ENCODE peak calls at places on chromosomes 5 and 9, in seven cellular contexts. F is NB4, R is PC-3, G is T1000, A is SJSA1, L is iris pigment epithelial cell, I is thoracic aorta. E is an unnamed sample.

GRCh38 chr9:88462191-88462590 is 72.8 kb upstream of the NXNL2 start:
- DNase-seq in F (no peak), R (peak; percentile 45), G (no peak), A (no peak), L (peak; percentile 74), I (no peak), E (peak; percentile 72)

GRCh38 chr5:128736567-128736966 is 198.5 kb upstream of the FBN2 start:
- DNase-seq in F (no peak), R (peak; percentile 74), G (no peak), A (no peak), L (no peak), I (peak; percentile 11), E (no peak)

GRCh38 chr5:54621742-54622141 is 104.2 kb downstream of the SNX18 start:
- DNase-seq in F (no peak), R (no peak), G (no peak), A (no peak), L (no peak), I (no peak), E (no peak)

GRCh38 chr9:37220971-37221370 is 100.6 kb downstream of the ZCCHC7 start:
- DNase-seq in F (no peak), R (no peak), G (no peak), A (no peak), L (peak; percentile 40), I (no peak), E (peak; percentile 15)

GRCh38 chr5:155087036-155087435 is 73.5 kb downstream of the KIF4B start:
- DNase-seq in F (no peak), R (no peak), G (peak; percentile 23), A (no peak), L (peak; percentile 14), I (no peak), E (no peak)

GRCh38 chr5:68433921-68434879 is 218.6 kb downstream of the PIK3R1 start:
- DNase-seq in F (peak; percentile 92), R (peak; percentile 78), G (peak; percentile 91), A (peak; percentile 95), L (peak; percentile 95), I (peak; percentile 82), E (peak; percentile 97)

GRCh38 chr9:78023003-78023741 is 8.4 kb downstream of the GNAQ start:
- DNase-seq in F (peak; percentile 88), R (no peak), G (no peak), A (no peak), L (peak; percentile 91), I (no peak), E (peak; percentile 69)

GRCh38 chr5:96087939-96088338 is 126.3 kb upstream of the ELL2 start:
- DNase-seq in F (no peak), R (no peak), G (no peak), A (no peak), L (no peak), I (no peak), E (no peak)

GRCh38 chr5:56314536-56314935 is 81.4 kb upstream of the ANKRD55 start:
- DNase-seq in F (peak; percentile 25), R (peak; percentile 7), G (no peak), A (no peak), L (no peak), I (no peak), E (no peak)

GRCh38 chr9:75993434-75993833 is 103.0 kb downstream of the PCSK5 start:
- DNase-seq in F (no peak), R (peak; percentile 1), G (no peak), A (peak; percentile 91), L (peak; percentile 49), I (no peak), E (peak; percentile 32)

GRCh38 chr5:154676508-154676907 is 78.7 kb upstream of the LARP1 start:
- DNase-seq in F (no peak), R (no peak), G (no peak), A (no peak), L (no peak), I (no peak), E (no peak)

GRCh38 chr9:99336531-99336930 is 114.4 kb downstream of the SEC61B start:
- DNase-seq in F (no peak), R (no peak), G (no peak), A (no peak), L (no peak), I (no peak), E (no peak)

GRCh38 chr5:125093776-125094175 is 347.3 kb upstream of the ZNF608 start:
- DNase-seq in F (no peak), R (peak; percentile 72), G (no peak), A (peak; percentile 85), L (peak; percentile 86), I (no peak), E (peak; percentile 58)

GRCh38 chr5:139636975-139637408 is 11.2 kb upstream of the CXXC5 start:
- DNase-seq in F (peak; percentile 68), R (peak; percentile 42), G (no peak), A (peak; percentile 62), L (no peak), I (no peak), E (no peak)

GRCh38 chr5:40485021-40485998 is 194.4 kb upstream of the PTGER4 start:
- DNase-seq in F (peak; percentile 68), R (no peak), G (no peak), A (no peak), L (no peak), I (no peak), E (no peak)

GRCh38 chr5:124744170-124744911 is 2.1 kb downstream of the ZNF608 start:
- DNase-seq in F (no peak), R (no peak), G (no peak), A (peak; percentile 72), L (no peak), I (no peak), E (no peak)

GRCh38 chr5:42057254-42057690 is 132.2 kb downstream of the FBXO4 start:
- DNase-seq in F (peak; percentile 60), R (peak; percentile 86), G (no peak), A (peak; percentile 33), L (peak; percentile 23), I (no peak), E (no peak)

GRCh38 chr5:95858661-95859326 is 36.3 kb upstream of the GLRX start:
- DNase-seq in F (peak; percentile 95), R (peak; percentile 93), G (peak; percentile 93), A (peak; percentile 95), L (peak; percentile 99), I (peak; percentile 96), E (peak; percentile 98)

GRCh38 chr9:128245293-128246151 is 30.3 kb downstream of the GOLGA2 start:
- DNase-seq in F (peak; percentile 89), R (no peak), G (no peak), A (peak; percentile 54), L (peak; percentile 73), I (no peak), E (peak; percentile 35)

GRCh38 chr5:103582364-103582763 is 19.8 kb upstream of the NUDT12 start:
- DNase-seq in F (peak; percentile 51), R (peak; percentile 73), G (no peak), A (peak; percentile 26), L (peak; percentile 53), I (no peak), E (no peak)

GRCh38 chr9:102521097-102521755 is 473.9 kb upstream of the CYLC2 start:
- DNase-seq in F (no peak), R (no peak), G (no peak), A (no peak), L (peak; percentile 47), I (no peak), E (no peak)

GRCh38 chr9:113428062-113428600 is 17.6 kb downstream of the C9orf43 start:
- DNase-seq in F (no peak), R (no peak), G (no peak), A (no peak), L (peak; percentile 7), I (no peak), E (no peak)

GRCh38 chr5:5522336-5522735 is 99.9 kb downstream of the ICE1 start:
- DNase-seq in F (no peak), R (no peak), G (no peak), A (no peak), L (no peak), I (no peak), E (no peak)

GRCh38 chr5:149937610-149938009 is 7.0 kb downstream of the PDE6A start:
- DNase-seq in F (no peak), R (peak; percentile 96), G (no peak), A (no peak), L (no peak), I (no peak), E (no peak)

GRCh38 chr5:7518947-7519560 is 123.1 kb downstream of the ADCY2 start:
- DNase-seq in F (no peak), R (no peak), G (no peak), A (no peak), L (no peak), I (no peak), E (no peak)

GRCh38 chr5:179304466-179304865 is 40.8 kb downstream of the ADAMTS2 start:
- DNase-seq in F (no peak), R (no peak), G (no peak), A (peak; percentile 25), L (peak; percentile 88), I (no peak), E (peak; percentile 52)

GRCh38 chr9:134055981-134056461 is 11.8 kb downstream of the BRD3 start:
- DNase-seq in F (no peak), R (peak; percentile 72), G (peak; percentile 64), A (no peak), L (peak; percentile 82), I (no peak), E (no peak)